ENCODE peak calls at places on chromosomes 11 and 22, in seven cellular contexts. O, K, B, G, H, R and C are unnamed samples.

GRCh38 chr22:19981171-19981960 is 35.3 kb downstream of the ARVCF start:
- DNase-seq in R (no peak), B (peak), O (no peak), H (no peak), K (no peak), G (no peak), C (no peak)

GRCh38 chr11:2929511-2929879 is 275 bp upstream of the PHLDA2 start:
- DNase-seq in B (peak), K (peak), G (no peak), H (peak), O (peak), R (no peak), C (no peak)

GRCh38 chr11:597166-597725 is 18.5 kb downstream of the IRF7 start:
- DNase-seq in H (no peak), B (no peak), G (no peak), O (no peak), R (no peak), K (no peak), C (no peak)

GRCh38 chr11:15622231-15622890 is 507.6 kb downstream of the INSC start:
- DNase-seq in B (no peak), G (peak), K (no peak), R (no peak), H (no peak), O (no peak), C (no peak)

GRCh38 chr11:116134450-116134849 is 630.2 kb upstream of the CADM1 start:
- DNase-seq in H (no peak), O (no peak), R (no peak), B (no peak), K (no peak), G (no peak), C (no peak)

GRCh38 chr22:49046546-49047305 is 780.9 kb downstream of the BRD1 start:
- DNase-seq in H (no peak), K (peak), B (peak), O (no peak), R (peak), G (peak), C (peak)

GRCh38 chr11:8671651-8672062 is 10.8 kb downstream of the TRIM66 start:
- DNase-seq in R (no peak), O (no peak), B (peak), K (no peak), H (peak), G (peak), C (no peak)

GRCh38 chr22:33684059-33684458 is 236.2 kb downstream of the LARGE1 start:
- DNase-seq in K (no peak), H (no peak), G (no peak), B (no peak), R (no peak), O (no peak), C (no peak)

GRCh38 chr11:29025001-29025400 is 916.8 kb downstream of the METTL15 start:
- DNase-seq in B (no peak), G (no peak), H (no peak), R (no peak), O (no peak), K (no peak), C (no peak)

GRCh38 chr11:75667831-75668507 is 869 bp downstream of the MAP6 start:
- DNase-seq in O (peak), R (peak), H (no peak), B (peak), K (peak), G (peak), C (peak)

GRCh38 chr11:112320668-112321067 is 60.0 kb upstream of the PLET1 start:
- DNase-seq in R (no peak), H (peak), B (peak), K (no peak), O (no peak), G (no peak), C (no peak)

GRCh38 chr11:116689413-116690127 is 83.2 kb downstream of the BUD13 start:
- DNase-seq in O (no peak), G (no peak), H (no peak), B (no peak), R (no peak), K (no peak), C (no peak)

GRCh38 chr11:118057424-118058145 is 19.3 kb upstream of the TMPRSS4 start:
- DNase-seq in B (no peak), K (no peak), H (no peak), G (no peak), O (no peak), R (no peak), C (no peak)

GRCh38 chr11:75792997-75793800 is 21.8 kb upstream of the UVRAG start:
- DNase-seq in H (no peak), O (no peak), G (no peak), K (no peak), B (peak), R (no peak), C (no peak)

GRCh38 chr11:4546876-4547275 is 1.9 kb downstream of the OR52M1 start:
- DNase-seq in K (no peak), O (no peak), R (no peak), H (no peak), G (no peak), B (no peak), C (no peak)

GRCh38 chr11:110337570-110338193 is 41.3 kb upstream of the RDX start:
- DNase-seq in G (no peak), O (no peak), R (no peak), H (no peak), B (no peak), K (peak), C (no peak)

GRCh38 chr11:6273188-6273587 is 13.6 kb downstream of the CCKBR start:
- DNase-seq in R (no peak), O (no peak), G (no peak), B (no peak), H (no peak), K (no peak), C (no peak)

GRCh38 chr11:399731-400211 is 5.8 kb downstream of the PKP3 start:
- DNase-seq in O (no peak), B (peak), K (no peak), H (no peak), R (no peak), G (no peak), C (no peak)

GRCh38 chr22:45290410-45290936 is 5.7 kb downstream of the UPK3A start:
- DNase-seq in O (no peak), H (no peak), B (peak), G (no peak), R (no peak), K (no peak), C (no peak)

GRCh38 chr11:126892781-126893180 is 107.8 kb downstream of the KIRREL3 start:
- DNase-seq in K (no peak), R (no peak), B (no peak), O (no peak), H (no peak), G (no peak), C (no peak)

GRCh38 chr11:76013526-76013925 is 192.8 kb downstream of the WNT11 start:
- DNase-seq in G (no peak), R (no peak), O (no peak), B (no peak), H (no peak), K (no peak), C (no peak)